ENCODE peak calls at places on chromosomes 4 and X, in nine cellular contexts. One of them, this sample, is unnamed. For H3K4me1, the result is how much of the 10 kb centered on the place peaks cover.

GRCh38 chr4:102754044-102754443 is 6.7 kb downstream of the MANBA start:
- DNase-seq in K562: no peak
- DNase-seq in H1: no peak
- DNase-seq in heart left ventricle: no peak
- DNase-seq in lung: no peak
- DNase-seq in upper lobe of right lung: no peak
- DNase-seq in esophagus squamous epithelium: no peak
- DNase-seq in tibial nerve: no peak
- DNase-seq in ovary: no peak
- DNase-seq in this sample: no peak

GRCh38 chr4:47852121-47852520 is 14.3 kb upstream of the CORIN start:
- DNase-seq in K562: no peak
- DNase-seq in H1: no peak
- DNase-seq in heart left ventricle: no peak
- DNase-seq in lung: no peak
- DNase-seq in upper lobe of right lung: no peak
- DNase-seq in esophagus squamous epithelium: no peak
- DNase-seq in tibial nerve: no peak
- DNase-seq in ovary: no peak
- DNase-seq in this sample: no peak

GRCh38 chr4:78811034-78811433 is 34.9 kb downstream of the BMP2K start:
- DNase-seq in K562: no peak
- DNase-seq in H1: no peak
- DNase-seq in heart left ventricle: no peak
- DNase-seq in lung: no peak
- DNase-seq in upper lobe of right lung: no peak
- DNase-seq in esophagus squamous epithelium: no peak
- DNase-seq in tibial nerve: no peak
- DNase-seq in ovary: no peak
- DNase-seq in this sample: no peak

GRCh38 chr4:17958185-17958584 is 63.4 kb downstream of the LCORL start:
- DNase-seq in K562: no peak
- DNase-seq in H1: no peak
- DNase-seq in heart left ventricle: no peak
- DNase-seq in lung: no peak
- DNase-seq in upper lobe of right lung: no peak
- DNase-seq in esophagus squamous epithelium: no peak
- DNase-seq in tibial nerve: no peak
- DNase-seq in ovary: no peak
- DNase-seq in this sample: no peak

GRCh38 chrX:43745938-43746721 is 90.0 kb downstream of the MAOA start:
- DNase-seq in K562: no peak
- DNase-seq in H1: no peak
- DNase-seq in heart left ventricle: no peak
- DNase-seq in lung: no peak
- DNase-seq in upper lobe of right lung: no peak
- DNase-seq in esophagus squamous epithelium: no peak
- DNase-seq in tibial nerve: no peak
- DNase-seq in ovary: no peak
- DNase-seq in this sample: no peak

GRCh38 chr4:16505726-16506125 is 279.5 kb upstream of the TAPT1 start:
- DNase-seq in K562: no peak
- DNase-seq in H1: peak
- DNase-seq in heart left ventricle: no peak
- DNase-seq in lung: no peak
- DNase-seq in upper lobe of right lung: no peak
- DNase-seq in esophagus squamous epithelium: no peak
- DNase-seq in tibial nerve: no peak
- DNase-seq in ovary: no peak
- DNase-seq in this sample: peak

GRCh38 chr4:2393353-2394270 is 24.8 kb downstream of the ZFYVE28 start:
- DNase-seq in K562: peak
- DNase-seq in H1: no peak
- DNase-seq in heart left ventricle: no peak
- DNase-seq in lung: no peak
- DNase-seq in upper lobe of right lung: no peak
- DNase-seq in esophagus squamous epithelium: no peak
- DNase-seq in tibial nerve: no peak
- DNase-seq in ovary: no peak
- DNase-seq in this sample: peak

GRCh38 chrX:24334473-24334872 is 20.6 kb upstream of the SUPT20HL2 start:
- DNase-seq in K562: no peak
- DNase-seq in H1: no peak
- DNase-seq in heart left ventricle: no peak
- DNase-seq in lung: no peak
- DNase-seq in upper lobe of right lung: no peak
- DNase-seq in esophagus squamous epithelium: no peak
- DNase-seq in tibial nerve: no peak
- DNase-seq in ovary: no peak
- DNase-seq in this sample: no peak

GRCh38 chr4:127124919-127125318 is 507.8 kb upstream of the INTU start:
- DNase-seq in K562: no peak
- DNase-seq in H1: no peak
- DNase-seq in heart left ventricle: no peak
- DNase-seq in lung: no peak
- DNase-seq in upper lobe of right lung: no peak
- DNase-seq in esophagus squamous epithelium: no peak
- DNase-seq in tibial nerve: no peak
- DNase-seq in ovary: no peak
- DNase-seq in this sample: no peak

DNA sequence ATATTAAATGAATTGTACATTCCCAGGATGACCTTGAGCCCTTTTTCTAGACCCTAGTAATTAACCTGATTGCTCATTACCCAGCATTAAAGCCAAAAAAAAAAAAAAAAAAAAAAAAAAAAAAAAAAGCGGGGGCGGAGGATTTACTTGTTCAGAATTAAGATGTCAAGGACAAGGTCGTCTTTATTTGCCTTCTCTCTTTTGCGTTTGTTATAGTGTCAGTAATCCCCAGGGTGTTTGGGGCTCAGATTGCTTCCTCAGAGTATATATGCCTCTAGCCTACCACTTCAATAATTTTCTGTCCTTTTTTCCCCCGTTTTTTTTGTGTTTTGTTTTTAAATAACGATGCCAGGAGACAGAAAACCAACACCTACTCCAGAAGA is 138.4 kb downstream of the AFF1 start:
- DNase-seq in K562: no peak
- DNase-seq in H1: no peak
- DNase-seq in heart left ventricle: no peak
- DNase-seq in lung: no peak
- DNase-seq in upper lobe of right lung: no peak
- DNase-seq in esophagus squamous epithelium: no peak
- DNase-seq in tibial nerve: no peak
- DNase-seq in ovary: no peak
- DNase-seq in this sample: no peak
- H3K27ac ChIP-seq in K562: no peak
- H3K27ac ChIP-seq in H1: no peak
- H3K27ac ChIP-seq in heart left ventricle: peak
- H3K27ac ChIP-seq in lung: no peak
- H3K27ac ChIP-seq in upper lobe of right lung: peak
- H3K27ac ChIP-seq in esophagus squamous epithelium: peak
- H3K27ac ChIP-seq in tibial nerve: peak
- H3K27ac ChIP-seq in ovary: no peak
- H3K27ac ChIP-seq in this sample: no peak

DNA sequence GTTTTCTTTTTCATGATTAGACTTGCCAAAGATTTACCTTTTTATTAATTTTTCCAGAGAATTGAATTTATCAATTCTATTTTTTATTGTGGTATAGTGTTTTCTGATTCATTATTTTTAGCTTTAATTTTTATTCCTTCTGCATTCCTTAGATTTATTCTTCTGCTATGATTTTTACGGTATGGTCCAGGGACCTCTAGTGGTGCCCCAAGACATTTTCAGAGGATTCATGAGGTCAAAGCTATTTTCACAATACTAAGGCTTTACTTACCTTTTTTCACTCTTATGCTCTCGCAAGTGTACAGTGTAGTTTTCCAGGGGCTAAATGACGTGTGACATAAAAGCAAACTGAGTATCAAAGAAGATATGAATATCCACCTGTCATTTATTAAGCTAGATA is 8.0 kb downstream of the RADX start:
- DNase-seq in K562: no peak
- DNase-seq in H1: no peak
- DNase-seq in heart left ventricle: no peak
- DNase-seq in lung: no peak
- DNase-seq in upper lobe of right lung: no peak
- DNase-seq in esophagus squamous epithelium: no peak
- DNase-seq in tibial nerve: no peak
- DNase-seq in ovary: no peak
- DNase-seq in this sample: no peak
- H3K4me1 ChIP-seq in K562: under half
- H3K4me1 ChIP-seq in H1: under half
- H3K4me1 ChIP-seq in heart left ventricle: under half
- H3K4me1 ChIP-seq in lung: under half
- H3K4me1 ChIP-seq in upper lobe of right lung: under half
- H3K4me1 ChIP-seq in esophagus squamous epithelium: under half
- H3K4me1 ChIP-seq in tibial nerve: under half
- H3K4me1 ChIP-seq in ovary: under half
- H3K4me1 ChIP-seq in this sample: under half

DNA sequence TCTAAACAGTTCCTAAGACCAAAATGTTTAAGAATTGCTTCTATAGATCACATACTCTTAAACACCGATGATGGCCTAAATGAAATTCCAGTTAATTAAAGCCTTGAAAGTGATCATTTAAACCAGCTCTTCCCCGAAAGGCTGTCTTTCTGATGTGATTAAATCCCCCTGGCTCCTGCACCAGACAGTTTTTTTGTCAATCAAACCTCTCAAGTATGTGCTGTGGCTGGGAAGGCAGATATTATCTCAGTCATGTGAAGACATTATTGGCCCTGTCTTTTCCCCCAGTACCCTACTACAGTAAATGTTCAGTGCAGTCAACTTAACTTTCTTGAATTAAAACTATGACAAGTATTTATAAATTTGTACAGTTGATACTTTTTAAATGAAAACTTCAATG is 121.0 kb upstream of the MYOZ2 start:
- DNase-seq in K562: no peak
- DNase-seq in H1: no peak
- DNase-seq in heart left ventricle: no peak
- DNase-seq in lung: no peak
- DNase-seq in upper lobe of right lung: no peak
- DNase-seq in esophagus squamous epithelium: no peak
- DNase-seq in tibial nerve: no peak
- DNase-seq in ovary: no peak
- DNase-seq in this sample: no peak
- H3K27ac ChIP-seq in K562: no peak
- H3K27ac ChIP-seq in H1: no peak
- H3K27ac ChIP-seq in heart left ventricle: peak
- H3K27ac ChIP-seq in lung: no peak
- H3K27ac ChIP-seq in upper lobe of right lung: no peak
- H3K27ac ChIP-seq in esophagus squamous epithelium: peak
- H3K27ac ChIP-seq in tibial nerve: no peak
- H3K27ac ChIP-seq in ovary: no peak
- H3K27ac ChIP-seq in this sample: no peak

GRCh38 chrX:77119706-77120105 is 327.5 kb upstream of the FGF16 start:
- DNase-seq in K562: no peak
- DNase-seq in H1: no peak
- DNase-seq in heart left ventricle: no peak
- DNase-seq in lung: no peak
- DNase-seq in upper lobe of right lung: no peak
- DNase-seq in esophagus squamous epithelium: no peak
- DNase-seq in tibial nerve: no peak
- DNase-seq in ovary: no peak
- DNase-seq in this sample: no peak
- H3K4me1 ChIP-seq in K562: under half
- H3K4me1 ChIP-seq in H1: under half
- H3K4me1 ChIP-seq in heart left ventricle: under half
- H3K4me1 ChIP-seq in lung: under half
- H3K4me1 ChIP-seq in upper lobe of right lung: under half
- H3K4me1 ChIP-seq in esophagus squamous epithelium: under half
- H3K4me1 ChIP-seq in tibial nerve: under half
- H3K4me1 ChIP-seq in ovary: under half
- H3K4me1 ChIP-seq in this sample: under half

GRCh38 chrX:56231706-56232105 is 450 bp upstream of the KLF8 start:
- DNase-seq in K562: no peak
- DNase-seq in H1: no peak
- DNase-seq in heart left ventricle: no peak
- DNase-seq in lung: no peak
- DNase-seq in upper lobe of right lung: no peak
- DNase-seq in esophagus squamous epithelium: no peak
- DNase-seq in tibial nerve: no peak
- DNase-seq in ovary: no peak
- DNase-seq in this sample: no peak
- H3K27ac ChIP-seq in K562: no peak
- H3K27ac ChIP-seq in H1: no peak
- H3K27ac ChIP-seq in heart left ventricle: peak
- H3K27ac ChIP-seq in lung: no peak
- H3K27ac ChIP-seq in upper lobe of right lung: no peak
- H3K27ac ChIP-seq in esophagus squamous epithelium: peak
- H3K27ac ChIP-seq in tibial nerve: peak
- H3K27ac ChIP-seq in ovary: no peak
- H3K27ac ChIP-seq in this sample: peak

DNA sequence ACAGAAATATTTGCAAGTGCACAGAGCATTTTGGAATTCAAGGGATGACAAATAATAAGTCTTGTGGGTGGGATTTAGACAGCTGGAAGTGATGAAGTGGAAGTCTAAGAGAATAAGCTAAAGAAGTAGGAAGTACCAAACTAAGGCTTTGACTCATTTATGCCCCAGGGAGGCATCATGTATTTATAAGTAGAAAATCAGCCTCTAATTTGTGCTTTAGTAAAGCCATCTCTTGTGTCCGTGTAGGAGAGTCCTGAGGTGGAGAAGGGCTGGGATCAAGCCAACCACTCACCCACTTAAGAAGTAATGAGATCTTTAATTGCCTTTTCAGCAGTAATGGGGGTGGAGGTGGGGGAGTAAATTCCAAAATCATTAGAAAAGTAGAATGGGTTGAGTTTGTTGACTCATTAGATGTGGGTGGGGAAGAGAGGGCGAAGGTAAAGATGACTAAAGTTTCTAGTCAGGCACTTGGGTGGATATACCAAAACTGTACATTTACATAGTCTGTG is 356.7 kb downstream of the STIM2 start:
- DNase-seq in K562: no peak
- DNase-seq in H1: no peak
- DNase-seq in heart left ventricle: no peak
- DNase-seq in lung: no peak
- DNase-seq in upper lobe of right lung: no peak
- DNase-seq in esophagus squamous epithelium: no peak
- DNase-seq in tibial nerve: no peak
- DNase-seq in ovary: no peak
- DNase-seq in this sample: no peak
- H3K4me1 ChIP-seq in K562: under half
- H3K4me1 ChIP-seq in H1: under half
- H3K4me1 ChIP-seq in heart left ventricle: under half
- H3K4me1 ChIP-seq in lung: under half
- H3K4me1 ChIP-seq in upper lobe of right lung: under half
- H3K4me1 ChIP-seq in esophagus squamous epithelium: under half
- H3K4me1 ChIP-seq in tibial nerve: under half
- H3K4me1 ChIP-seq in ovary: under half
- H3K4me1 ChIP-seq in this sample: under half

This sample was measured in right cardiac atrium.